ENCODE peak calls at places on chromosome 5, in five cellular contexts. P, R, G, I and K are unnamed samples.

GRCh38 chr5:154221371-154221896 is 30.9 kb downstream of the GALNT10 start:
- DNase-seq in P (no peak), R (peak), G (no peak), I (no peak), K (no peak)

GRCh38 chr5:40033411-40033810 is 608.6 kb upstream of the DAB2 start:
- DNase-seq in P (no peak), R (peak), G (no peak), I (no peak), K (no peak)

GRCh38 chr5:65760504-65761275 is 38.7 kb downstream of the NLN start:
- DNase-seq in P (no peak), R (peak), G (no peak), I (no peak), K (no peak)

GRCh38 chr5:139738777-139739611 is 56.6 kb upstream of the PSD2 start:
- DNase-seq in P (no peak), R (no peak), G (no peak), I (no peak), K (no peak)

GRCh38 chr5:161399996-161400562 is 146.4 kb downstream of the GABRB2 start:
- DNase-seq in P (no peak), R (no peak), G (no peak), I (no peak), K (no peak)

GRCh38 chr5:135353952-135354721 is 44.9 kb downstream of the MACROH2A1 start:
- DNase-seq in P (no peak), R (no peak), G (no peak), I (no peak), K (no peak)

GRCh38 chr5:133400120-133400519 is 212.2 kb downstream of the FSTL4 start:
- DNase-seq in P (no peak), R (no peak), G (no peak), I (no peak), K (no peak)

GRCh38 chr5:39452846-39453245 is 28.1 kb upstream of the DAB2 start:
- DNase-seq in P (no peak), R (no peak), G (no peak), I (no peak), K (no peak)

GRCh38 chr5:124660229-124661093 is 86.0 kb downstream of the ZNF608 start:
- DNase-seq in P (no peak), R (no peak), G (no peak), I (no peak), K (no peak)

GRCh38 chr5:41193462-41194166 is 19.7 kb downstream of the C6 start:
- DNase-seq in P (peak), R (no peak), G (no peak), I (no peak), K (peak)

GRCh38 chr5:102481044-102481715 is 17.6 kb downstream of the SLCO6A1 start:
- DNase-seq in P (no peak), R (no peak), G (peak), I (no peak), K (no peak)

GRCh38 chr5:58080573-58080972 is 379.3 kb downstream of the PLK2 start:
- DNase-seq in P (no peak), R (no peak), G (no peak), I (no peak), K (no peak)

GRCh38 chr5:141973871-141974595 is 5.1 kb downstream of the RNF14 start:
- DNase-seq in P (no peak), R (no peak), G (no peak), I (no peak), K (no peak)

GRCh38 chr5:133741396-133741795 is 129.1 kb upstream of the FSTL4 start:
- DNase-seq in P (no peak), R (no peak), G (no peak), I (no peak), K (no peak)

GRCh38 chr5:80193421-80193820 is 62.4 kb downstream of the SERINC5 start:
- DNase-seq in P (no peak), R (no peak), G (no peak), I (no peak), K (no peak)

GRCh38 chr5:102823441-102823874 is 68.4 kb downstream of the PAM start:
- DNase-seq in P (no peak), R (no peak), G (no peak), I (no peak), K (no peak)

DNA sequence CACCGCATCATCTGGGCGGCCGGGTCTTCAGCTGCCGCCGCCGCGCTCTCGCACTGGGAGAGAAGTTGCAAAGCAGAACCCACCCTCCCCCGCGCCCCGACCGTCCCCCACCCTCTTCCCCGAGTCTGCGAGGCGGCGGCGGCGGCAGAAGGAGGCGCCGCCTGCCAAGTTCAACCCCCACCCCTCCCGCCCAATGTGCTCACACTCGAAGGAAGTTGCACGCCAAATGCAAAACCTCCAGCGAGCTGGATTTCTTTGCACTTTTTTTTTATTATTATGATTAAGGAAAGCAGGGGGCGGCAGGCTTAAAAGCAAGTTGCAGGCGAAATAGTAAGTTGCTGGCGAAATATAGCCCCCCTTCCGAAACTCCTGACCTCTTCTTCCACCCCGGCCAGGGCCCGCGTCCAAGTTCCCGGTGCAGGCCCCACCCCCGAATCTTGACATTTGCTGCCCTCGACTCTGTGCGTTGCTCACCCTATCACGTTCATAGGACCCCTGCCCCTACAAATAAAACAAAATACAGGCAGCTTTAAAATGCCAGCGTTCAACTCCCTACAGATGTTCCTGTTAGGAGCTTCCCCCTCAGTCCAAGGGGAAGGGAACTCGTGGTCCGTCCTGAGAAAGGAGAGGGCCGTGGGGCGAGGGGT is 1.1 kb upstream of the NR3C1 start:
- DNase-seq in P (peak), R (peak), G (peak), I (peak), K (peak)
- TF ChIP-seq CTCF in P (no peak), R (no peak), G (no peak), I (no peak), K (no peak)

GRCh38 chr5:179870403-179870903 is 11.8 kb upstream of the MRNIP start:
- DNase-seq in P (no peak), R (no peak), G (peak), I (peak), K (peak)
- TF ChIP-seq CTCF in P (no peak), R (no peak), G (no peak), I (no peak), K (peak)

DNA sequence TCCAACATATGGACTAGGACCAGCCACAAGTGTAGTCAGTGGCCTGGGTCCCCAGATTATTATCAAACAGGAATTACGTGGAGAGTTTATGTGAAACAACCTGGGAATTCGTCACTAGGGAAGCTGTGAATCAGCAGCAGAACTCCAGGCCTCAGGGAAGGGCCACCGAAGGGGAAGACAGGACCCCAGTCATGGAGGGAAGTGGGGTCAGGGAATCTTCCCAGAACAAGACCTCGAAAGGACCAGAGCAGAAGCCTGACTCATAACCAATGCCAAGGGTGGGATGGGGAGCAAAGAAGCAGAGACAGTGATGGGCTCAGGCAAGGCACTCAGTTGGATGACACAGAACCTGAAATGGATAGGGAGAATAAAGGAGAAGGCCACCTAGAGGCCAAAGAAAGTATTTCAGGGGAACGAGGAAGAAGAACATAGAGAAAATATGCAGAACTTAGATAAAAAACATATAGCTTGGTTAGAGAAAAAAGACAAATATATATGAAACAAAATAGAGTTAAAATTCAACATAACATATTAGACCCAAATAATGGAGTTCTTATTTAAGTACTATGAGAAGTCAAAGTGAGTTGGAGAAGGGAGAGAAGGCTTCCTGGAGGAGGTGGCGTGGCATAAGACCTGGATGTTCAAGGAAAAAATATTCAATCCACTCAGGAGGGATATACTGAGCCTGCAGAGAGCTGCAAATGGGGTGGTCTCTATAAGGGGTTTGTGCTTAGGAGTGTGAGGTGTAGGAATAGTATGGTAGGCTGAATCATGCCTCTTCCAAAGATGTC is 66.7 kb upstream of the CAST start:
- DNase-seq in P (no peak), R (no peak), G (no peak), I (no peak), K (peak)
- TF ChIP-seq CTCF in P (no peak), R (peak), G (peak), I (peak), K (peak)

DNA sequence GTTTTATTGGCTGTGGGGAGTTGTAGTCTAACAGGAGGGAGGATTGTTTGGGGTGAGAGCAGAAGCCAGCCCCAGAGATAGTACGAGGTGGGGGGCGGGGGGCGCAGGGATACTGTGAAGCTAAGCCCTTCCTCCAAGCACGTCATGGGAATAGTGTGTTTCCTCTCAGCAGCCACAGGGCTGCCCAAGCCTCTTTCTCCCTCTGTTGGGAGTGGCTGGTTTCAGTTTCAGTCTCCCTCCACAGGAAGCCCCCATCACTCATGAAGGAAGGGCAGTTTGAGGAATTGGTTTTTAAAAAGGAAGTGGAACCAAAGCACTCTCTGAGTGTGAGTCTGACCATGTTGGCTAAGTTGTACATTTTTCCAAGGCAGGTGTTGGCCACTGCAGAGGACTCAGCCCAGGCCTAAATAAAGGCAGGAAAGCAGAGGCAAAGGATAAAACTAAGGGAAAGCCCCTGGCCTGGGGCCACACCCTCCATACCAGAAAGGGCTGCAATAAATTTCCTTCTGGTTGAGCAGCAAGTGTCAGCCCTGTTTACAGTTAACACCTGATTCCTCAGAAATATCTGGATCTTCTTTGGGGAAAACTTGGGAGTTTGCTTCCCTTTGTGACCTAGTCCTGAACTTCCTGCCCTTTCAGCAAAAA is 3.2 kb downstream of the RAB24 start:
- DNase-seq in P (no peak), R (no peak), G (peak), I (no peak), K (no peak)
- TF ChIP-seq CTCF in P (no peak), R (no peak), G (no peak), I (no peak), K (peak)

GRCh38 chr5:416636-416960 is 26.4 kb upstream of the EXOC3 start:
- DNase-seq in P (no peak), R (no peak), G (no peak), I (no peak), K (no peak)

GRCh38 chr5:418681-419121 is 24.3 kb upstream of the EXOC3 start:
- DNase-seq in P (no peak), R (no peak), G (no peak), I (peak), K (no peak)

GRCh38 chr5:417301-417700 is 25.7 kb upstream of the EXOC3 start:
- DNase-seq in P (no peak), R (no peak), G (no peak), I (no peak), K (no peak)

GRCh38 chr5:415928-416635 is 26.9 kb upstream of the EXOC3 start:
- DNase-seq in P (no peak), R (no peak), G (no peak), I (no peak), K (no peak)

DNA sequence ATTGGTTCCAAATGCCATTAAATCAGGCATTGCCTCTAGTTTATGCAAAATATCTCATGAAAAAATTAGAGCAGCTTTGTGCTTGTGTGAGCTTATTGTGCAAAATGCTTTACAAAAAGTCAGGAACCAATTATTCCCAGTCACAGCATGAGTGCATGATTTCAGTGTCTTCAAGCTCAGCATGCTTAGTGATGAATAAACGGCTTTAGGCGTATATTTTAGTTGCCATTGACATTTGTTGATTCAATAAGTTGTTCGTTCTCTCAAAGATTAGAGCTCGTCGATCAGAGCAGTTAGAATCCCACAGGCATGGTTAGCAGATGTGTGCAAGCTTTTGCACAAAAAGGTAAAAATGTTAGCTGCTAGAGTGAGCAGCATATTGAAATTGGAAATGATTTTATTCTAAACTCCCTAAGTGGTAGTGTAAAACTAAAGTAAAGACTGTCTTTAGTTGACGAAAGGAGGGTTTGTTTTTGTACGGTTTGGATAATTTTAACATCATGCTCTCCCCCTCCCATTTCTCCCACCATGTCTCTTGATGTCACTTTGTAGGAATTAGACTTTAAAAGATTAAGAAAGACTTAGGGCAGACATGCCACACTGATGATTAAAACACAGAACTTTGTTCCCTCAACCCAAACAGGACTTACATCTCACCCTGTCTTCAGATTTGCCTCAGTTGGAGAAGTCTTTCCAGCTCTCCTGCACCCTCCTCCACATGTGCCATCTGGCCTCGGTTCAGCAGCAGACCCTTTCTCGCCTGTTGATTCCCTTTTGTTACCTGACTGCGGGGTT is 25.0 kb upstream of the EXOC3 start:
- DNase-seq in P (no peak), R (no peak), G (no peak), I (no peak), K (no peak)
- TF ChIP-seq CTCF in P (no peak), R (no peak), G (no peak), I (no peak), K (no peak)